ENCODE peak calls at places on chromosomes 5 and 9, in four cellular contexts. X, T, L and P are unnamed samples.

GRCh38 chr5:4142842-4143241 is 547.2 kb downstream of the IRX1 start:
- DNase-seq in L (no peak), T (no peak), X (no peak), P (no peak)

GRCh38 chr9:137317979-137318511 is 16.0 kb upstream of the NRARP start:
- DNase-seq in T (peak; percentile 19), X (peak; percentile 65), L (no peak), P (no peak)

GRCh38 chr5:171898879-171899278 is 107.6 kb downstream of the FBXW11 start:
- DNase-seq in X (no peak), T (no peak), L (no peak), P (no peak)

GRCh38 chr9:3200331-3200774 is 325.4 kb downstream of the RFX3 start:
- DNase-seq in X (no peak), L (no peak), T (no peak), P (no peak)

GRCh38 chr9:16640649-16641048 is 229.8 kb downstream of the BNC2 start:
- DNase-seq in X (no peak), L (no peak), T (no peak), P (no peak)

GRCh38 chr9:4116708-4117460 is 183.0 kb downstream of the GLIS3 start:
- DNase-seq in L (no peak), T (no peak), X (no peak), P (no peak)

GRCh38 chr9:8332871-8333270 is 533.3 kb upstream of the DMAC1 start:
- DNase-seq in L (no peak), T (no peak), X (no peak), P (no peak)

GRCh38 chr9:131676431-131676972 is 63.4 kb downstream of the RAPGEF1 start:
- DNase-seq in T (no peak), L (no peak), X (no peak), P (no peak)

GRCh38 chr9:34929506-34930102 is 28.5 kb upstream of the PHF24 start:
- DNase-seq in T (no peak), X (no peak), L (no peak), P (peak; percentile 2)

GRCh38 chr5:33257807-33258491 is 182.8 kb upstream of the TARS1 start:
- DNase-seq in T (no peak), X (no peak), L (peak; percentile 42), P (peak; percentile 80)

GRCh38 chr5:123868267-123868666 is 356.3 kb downstream of the CSNK1G3 start:
- DNase-seq in X (no peak), T (no peak), L (no peak), P (no peak)

GRCh38 chr9:4297151-4297794 is 2.6 kb downstream of the GLIS3 start:
- DNase-seq in L (no peak), T (peak; percentile 65), X (peak; percentile 79), P (peak; percentile 73)

GRCh38 chr5:78979117-78979742 is 5.9 kb downstream of the ARSB start:
- DNase-seq in T (no peak), L (no peak), X (no peak), P (no peak)

GRCh38 chr5:142179776-142180387 is 71.3 kb downstream of the NDFIP1 start:
- DNase-seq in T (no peak), X (no peak), L (no peak), P (no peak)

GRCh38 chr5:83562207-83562606 is 90.7 kb downstream of the VCAN start:
- DNase-seq in L (no peak), T (no peak), X (no peak), P (no peak)

GRCh38 chr5:143247134-143247815 is 156.2 kb downstream of the NR3C1 start:
- DNase-seq in T (no peak), X (no peak), L (no peak), P (no peak)

GRCh38 chr9:2725126-2725525 is 7.8 kb downstream of the KCNV2 start:
- DNase-seq in X (no peak), L (no peak), T (no peak), P (no peak)

GRCh38 chr9:111922324-111923013 is 25.9 kb downstream of the UGCG start:
- DNase-seq in T (no peak), L (no peak), X (no peak), P (no peak)

GRCh38 chr5:128920345-128921215 is 44.7 kb upstream of the SLC27A6 start:
- DNase-seq in X (no peak), L (no peak), T (no peak), P (peak; percentile 50)

GRCh38 chr9:16046713-16047112 is 493.9 kb downstream of the CCDC171 start:
- DNase-seq in T (no peak), X (no peak), L (no peak), P (no peak)

GRCh38 chr5:68319316-68320093 is 103.9 kb downstream of the PIK3R1 start:
- DNase-seq in L (no peak), T (no peak), X (no peak), P (no peak)

GRCh38 chr5:172115541-172115982 is 72.5 kb downstream of the STK10 start:
- DNase-seq in T (no peak), L (no peak), X (peak; percentile 37), P (no peak)

GRCh38 chr5:159497221-159497620 is 166.9 kb upstream of the IL12B start:
- DNase-seq in T (no peak), X (no peak), L (no peak), P (no peak)

GRCh38 chr5:52727568-52727967 is 60.1 kb upstream of the ITGA1 start:
- DNase-seq in L (peak; percentile 57), X (no peak), T (peak; percentile 16), P (peak; percentile 18)

GRCh38 chr5:10354048-10354872 is 765 bp downstream of the MARCHF6 start:
- DNase-seq in X (peak; percentile 68), T (peak; percentile 33), L (no peak), P (no peak)

DNA sequence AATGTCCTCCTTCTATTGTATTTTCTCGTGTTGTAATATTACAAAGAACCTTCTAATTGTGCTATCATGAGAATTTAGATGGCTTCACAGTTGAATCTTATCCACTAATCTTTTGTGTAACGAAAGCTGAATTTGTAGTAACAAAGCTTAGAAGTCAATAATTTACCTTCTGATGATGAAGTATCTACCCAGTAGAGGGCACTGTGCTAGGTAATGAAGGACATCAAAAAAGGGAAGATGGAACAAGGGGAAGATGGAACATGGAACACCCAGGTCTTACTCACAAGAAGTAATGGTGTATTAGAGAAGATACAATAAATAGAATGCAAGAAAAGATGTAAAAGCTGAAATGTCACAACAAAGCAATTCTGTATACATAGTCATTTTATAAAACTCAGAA is 131.0 kb upstream of the CCNG1 start:
- DNase-seq in T (no peak), L (no peak), X (no peak), P (no peak)
- TF ChIP-seq CTCF in T (peak; percentile 17), L (no peak), X (no peak), P (peak; percentile 31)

GRCh38 chr9:99573883-99574282 is 247.8 kb upstream of the NR4A3 start:
- DNase-seq in L (no peak), T (no peak), X (no peak), P (no peak)

GRCh38 chr9:99577351-99577750 is 244.3 kb upstream of the NR4A3 start:
- DNase-seq in L (no peak), T (no peak), X (no peak), P (no peak)

GRCh38 chr9:99576830-99577229 is 244.9 kb upstream of the NR4A3 start:
- DNase-seq in T (no peak), L (no peak), X (no peak), P (no peak)

GRCh38 chr9:99578666-99579065 is 243.0 kb upstream of the NR4A3 start:
- DNase-seq in T (no peak), L (no peak), X (no peak), P (no peak)

GRCh38 chr9:99576002-99576401 is 245.7 kb upstream of the NR4A3 start:
- DNase-seq in L (no peak), T (no peak), X (no peak), P (no peak)
- TF ChIP-seq CTCF in L (no peak), T (no peak), X (no peak), P (no peak)

DNA sequence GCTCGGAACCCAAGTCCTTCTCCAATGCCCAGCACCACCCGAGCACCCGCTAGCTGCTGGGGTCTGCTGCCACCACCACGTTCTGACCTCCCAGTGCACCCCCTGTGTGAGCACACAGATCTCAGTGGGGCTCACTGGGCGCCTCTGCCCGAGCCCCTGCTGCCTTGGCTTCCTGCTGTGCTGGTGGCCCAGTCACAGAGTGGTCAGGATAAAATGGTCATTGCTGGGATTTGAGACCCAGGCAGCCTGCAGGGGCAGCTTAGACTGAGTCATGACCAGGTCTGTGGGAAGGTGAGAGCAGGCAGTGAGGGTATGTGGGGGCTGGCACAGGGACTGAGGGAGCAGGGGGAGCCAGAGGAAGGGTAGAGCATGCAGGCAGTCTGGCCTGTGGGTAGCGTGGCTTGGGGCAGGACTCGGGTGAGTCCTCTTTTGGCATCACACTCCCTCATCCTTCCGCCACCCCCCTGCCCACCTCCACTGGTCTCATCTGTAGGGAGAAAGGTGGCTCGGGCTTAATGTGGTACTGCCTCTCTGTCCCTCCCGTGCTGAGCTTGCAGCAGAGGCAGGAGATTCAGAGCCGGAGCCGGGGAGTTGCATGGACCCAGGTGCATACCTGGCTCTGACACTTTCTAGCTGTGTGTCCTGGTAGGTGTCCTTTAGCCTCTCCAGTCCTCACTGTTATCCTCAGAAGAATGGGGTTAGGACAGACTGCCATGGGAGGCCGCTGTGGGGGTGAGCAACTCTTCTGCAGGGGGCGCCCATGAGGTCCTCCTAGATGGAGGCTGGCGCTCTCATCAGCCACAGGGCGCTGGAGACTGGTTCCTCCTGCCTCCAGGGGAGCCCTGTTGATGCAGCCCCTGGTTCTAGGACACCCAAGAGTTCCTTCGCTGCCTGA is 32.1 kb downstream of the USP20 start:
- DNase-seq in L (no peak), X (no peak), T (no peak), P (no peak)
- TF ChIP-seq CTCF in L (no peak), X (no peak), T (no peak), P (no peak)

DNA sequence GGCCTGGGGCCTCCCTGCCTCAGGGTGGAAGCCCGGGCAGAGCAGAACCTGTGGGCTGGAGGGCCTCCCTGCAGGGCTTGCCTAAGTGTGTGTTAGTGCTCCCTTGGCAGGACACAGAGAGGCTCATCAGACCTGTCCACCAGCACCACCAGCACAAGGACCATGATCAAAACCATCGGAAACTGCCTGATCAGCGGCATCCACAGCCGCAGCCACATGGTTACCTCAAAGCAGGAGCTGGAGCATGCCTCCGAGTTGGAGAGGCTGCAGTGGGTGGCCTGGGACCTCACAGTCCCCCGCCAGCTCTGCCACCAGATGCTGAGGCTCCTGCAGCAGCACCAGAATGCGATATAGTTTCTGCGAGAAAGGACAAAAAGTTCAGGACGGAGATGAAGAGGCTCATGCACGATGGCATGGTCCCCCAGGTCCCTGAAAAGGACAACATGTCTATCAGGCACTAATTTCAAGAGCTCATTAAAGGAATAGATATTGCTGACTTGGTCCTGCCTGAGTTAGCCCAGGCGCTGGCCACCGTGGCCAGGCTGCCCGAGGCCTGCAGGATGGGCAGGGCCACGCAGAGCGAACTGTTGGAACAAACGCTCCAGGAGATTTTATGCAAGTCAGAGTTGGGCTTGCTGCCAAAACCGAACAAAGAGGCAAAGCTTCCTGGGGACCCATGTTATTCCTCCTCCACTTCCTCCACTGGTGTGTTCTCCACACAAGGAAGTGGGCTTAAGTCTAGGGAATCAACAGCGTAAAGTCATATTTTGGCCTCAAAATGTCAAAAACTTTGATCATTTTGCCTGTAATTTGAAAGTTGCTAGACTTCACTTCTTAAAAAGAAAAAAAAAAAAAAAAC is 72.5 kb downstream of the PTPDC1 start:
- DNase-seq in L (no peak), X (peak; percentile 78), T (peak; percentile 77), P (peak; percentile 71)
- TF ChIP-seq CTCF in L (no peak), X (no peak), T (no peak), P (no peak)

GRCh38 chr5:131170540-131171275 is at the start of gene LYRM7:
- DNase-seq in L (peak; percentile 94), X (peak; percentile 93), T (peak; percentile 95), P (peak; percentile 99)
- TF ChIP-seq CTCF in L (no peak), X (no peak), T (no peak), P (peak; percentile 5)

GRCh38 chr5:73019766-73020165 is 63.9 kb downstream of the FCHO2 start:
- DNase-seq in L (no peak), T (no peak), X (no peak), P (no peak)
- TF ChIP-seq CTCF in L (no peak), T (no peak), X (no peak), P (no peak)